ENCODE peak calls at places on chromosomes 2 and 18, in six cellular contexts. One of them, this sample, is unnamed.

GRCh38 chr2:59584958-59585357 is 968.5 kb downstream of the BCL11A start:
- DNase-seq in esophagus muscularis mucosa: no peak
- DNase-seq in WERI-Rb-1: peak; percentile 83
- DNase-seq in Panc1: no peak
- DNase-seq in adrenal gland: no peak
- DNase-seq in HepG2: peak; percentile 6
- DNase-seq in this sample: no peak

GRCh38 chr18:27695509-27695908 is 481.4 kb downstream of the CDH2 start:
- DNase-seq in HepG2: no peak
- DNase-seq in adrenal gland: no peak
- DNase-seq in Panc1: no peak
- DNase-seq in WERI-Rb-1: no peak
- DNase-seq in esophagus muscularis mucosa: no peak
- DNase-seq in this sample: no peak

GRCh38 chr2:6474368-6475140 is 391.2 kb downstream of the CMPK2 start:
- DNase-seq in Panc1: no peak
- DNase-seq in adrenal gland: no peak
- DNase-seq in HepG2: no peak
- DNase-seq in WERI-Rb-1: no peak
- DNase-seq in esophagus muscularis mucosa: no peak
- DNase-seq in this sample: no peak

GRCh38 chr2:176662771-176663170 is 393.5 kb downstream of the MTX2 start:
- DNase-seq in HepG2: no peak
- DNase-seq in Panc1: no peak
- DNase-seq in adrenal gland: no peak
- DNase-seq in WERI-Rb-1: no peak
- DNase-seq in esophagus muscularis mucosa: no peak
- DNase-seq in this sample: no peak

GRCh38 chr2:26191316-26192159 is 18.6 kb downstream of the GAREM2 start:
- DNase-seq in WERI-Rb-1: no peak
- DNase-seq in adrenal gland: no peak
- DNase-seq in Panc1: no peak
- DNase-seq in HepG2: no peak
- DNase-seq in esophagus muscularis mucosa: no peak
- DNase-seq in this sample: no peak

GRCh38 chr2:232890896-232891601 is 21.0 kb downstream of the SNORC start:
- DNase-seq in WERI-Rb-1: peak; percentile 70
- DNase-seq in Panc1: no peak
- DNase-seq in esophagus muscularis mucosa: no peak
- DNase-seq in HepG2: no peak
- DNase-seq in adrenal gland: peak; percentile 94
- DNase-seq in this sample: no peak

GRCh38 chr2:201929627-201930026 is 104.0 kb upstream of the FZD7 start:
- DNase-seq in HepG2: no peak
- DNase-seq in esophagus muscularis mucosa: no peak
- DNase-seq in adrenal gland: no peak
- DNase-seq in Panc1: no peak
- DNase-seq in WERI-Rb-1: no peak
- DNase-seq in this sample: no peak

GRCh38 chr18:2963048-2963447 is 49.9 kb downstream of the LPIN2 start:
- DNase-seq in Panc1: no peak
- DNase-seq in WERI-Rb-1: no peak
- DNase-seq in esophagus muscularis mucosa: no peak
- DNase-seq in adrenal gland: no peak
- DNase-seq in HepG2: no peak
- DNase-seq in this sample: no peak

GRCh38 chr2:162056796-162057399 is 17.1 kb downstream of the DPP4 start:
- DNase-seq in Panc1: no peak
- DNase-seq in adrenal gland: no peak
- DNase-seq in WERI-Rb-1: no peak
- DNase-seq in esophagus muscularis mucosa: peak; percentile 37
- DNase-seq in HepG2: no peak
- DNase-seq in this sample: no peak

GRCh38 chr2:163682695-163683094 is 53.1 kb downstream of the FIGN start:
- DNase-seq in HepG2: peak; percentile 56
- DNase-seq in adrenal gland: no peak
- DNase-seq in WERI-Rb-1: no peak
- DNase-seq in esophagus muscularis mucosa: no peak
- DNase-seq in Panc1: no peak
- DNase-seq in this sample: no peak

GRCh38 chr18:24006731-24007308 is 7.7 kb upstream of the TTC39C start:
- DNase-seq in esophagus muscularis mucosa: peak; percentile 47
- DNase-seq in adrenal gland: no peak
- DNase-seq in Panc1: no peak
- DNase-seq in WERI-Rb-1: no peak
- DNase-seq in HepG2: no peak
- DNase-seq in this sample: no peak

GRCh38 chr2:31078579-31079105 is 59.6 kb downstream of the GALNT14 start:
- DNase-seq in Panc1: no peak
- DNase-seq in esophagus muscularis mucosa: no peak
- DNase-seq in HepG2: no peak
- DNase-seq in WERI-Rb-1: no peak
- DNase-seq in adrenal gland: no peak
- DNase-seq in this sample: no peak

GRCh38 chr2:7146151-7146550 is 228.9 kb downstream of the RNF144A start:
- DNase-seq in HepG2: no peak
- DNase-seq in Panc1: no peak
- DNase-seq in esophagus muscularis mucosa: no peak
- DNase-seq in WERI-Rb-1: no peak
- DNase-seq in adrenal gland: no peak
- DNase-seq in this sample: no peak

DNA sequence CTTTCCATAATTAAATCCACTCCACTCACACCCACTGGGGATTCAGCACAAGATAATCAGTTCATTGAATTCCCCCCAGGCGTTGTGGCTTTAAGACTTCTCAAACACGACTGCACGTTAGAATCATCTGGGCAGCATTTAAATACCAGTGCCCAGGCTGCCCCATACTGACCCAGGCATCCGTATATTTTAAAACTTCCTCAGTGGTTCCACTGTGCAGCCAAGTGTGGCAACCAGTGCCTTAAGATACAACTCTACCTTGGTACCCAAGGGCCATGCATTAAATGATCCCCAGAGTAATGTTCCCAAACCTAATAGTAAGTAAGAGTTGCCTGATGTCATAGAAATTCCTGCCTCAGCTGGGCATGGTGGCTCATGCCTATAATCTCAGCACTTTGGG is 54.3 kb upstream of the BZW1 start:
- DNase-seq in HepG2: no peak
- DNase-seq in adrenal gland: no peak
- DNase-seq in esophagus muscularis mucosa: no peak
- DNase-seq in WERI-Rb-1: no peak
- DNase-seq in Panc1: no peak
- DNase-seq in this sample: no peak
- H3K27ac ChIP-seq in HepG2: peak overlapping the region; percentile 64
- H3K27ac ChIP-seq in adrenal gland: no peak overlapping the region
- H3K27ac ChIP-seq in esophagus muscularis mucosa: no peak overlapping the region
- H3K27ac ChIP-seq in WERI-Rb-1: no peak overlapping the region
- H3K27ac ChIP-seq in Panc1: no peak overlapping the region
- H3K27ac ChIP-seq in this sample: no peak overlapping the region

GRCh38 chr18:79899609-79900435 is 51.6 kb downstream of the SLC66A2 start:
- DNase-seq in WERI-Rb-1: no peak
- DNase-seq in adrenal gland: no peak
- DNase-seq in esophagus muscularis mucosa: no peak
- DNase-seq in HepG2: no peak
- DNase-seq in Panc1: no peak
- DNase-seq in this sample: no peak
- H3K9me3 ChIP-seq in WERI-Rb-1: peaks cover 82% of the 10 kb centered on the region
- H3K9me3 ChIP-seq in adrenal gland: no peaks in the 10 kb centered on the region
- H3K9me3 ChIP-seq in esophagus muscularis mucosa: no peaks in the 10 kb centered on the region
- H3K9me3 ChIP-seq in HepG2: peaks cover 29% of the 10 kb centered on the region
- H3K9me3 ChIP-seq in Panc1: peaks cover 29% of the 10 kb centered on the region
- H3K9me3 ChIP-seq in this sample: no peaks in the 10 kb centered on the region

GRCh38 chr2:64329848-64330247 is 124.1 kb upstream of the LGALSL start:
- DNase-seq in Panc1: no peak
- DNase-seq in esophagus muscularis mucosa: no peak
- DNase-seq in WERI-Rb-1: peak; percentile 6
- DNase-seq in adrenal gland: no peak
- DNase-seq in HepG2: no peak
- DNase-seq in this sample: no peak

GRCh38 chr2:64331430-64331700 is 122.6 kb upstream of the LGALSL start:
- DNase-seq in WERI-Rb-1: peak; percentile 74
- DNase-seq in Panc1: no peak
- DNase-seq in HepG2: no peak
- DNase-seq in adrenal gland: no peak
- DNase-seq in esophagus muscularis mucosa: no peak
- DNase-seq in this sample: no peak

GRCh38 chr2:64331846-64332245 is 122.1 kb upstream of the LGALSL start:
- DNase-seq in Panc1: no peak
- DNase-seq in esophagus muscularis mucosa: no peak
- DNase-seq in HepG2: no peak
- DNase-seq in WERI-Rb-1: no peak
- DNase-seq in adrenal gland: no peak
- DNase-seq in this sample: no peak

GRCh38 chr2:64330281-64330680 is 123.7 kb upstream of the LGALSL start:
- DNase-seq in adrenal gland: no peak
- DNase-seq in Panc1: no peak
- DNase-seq in HepG2: no peak
- DNase-seq in WERI-Rb-1: no peak
- DNase-seq in esophagus muscularis mucosa: no peak
- DNase-seq in this sample: no peak

DNA sequence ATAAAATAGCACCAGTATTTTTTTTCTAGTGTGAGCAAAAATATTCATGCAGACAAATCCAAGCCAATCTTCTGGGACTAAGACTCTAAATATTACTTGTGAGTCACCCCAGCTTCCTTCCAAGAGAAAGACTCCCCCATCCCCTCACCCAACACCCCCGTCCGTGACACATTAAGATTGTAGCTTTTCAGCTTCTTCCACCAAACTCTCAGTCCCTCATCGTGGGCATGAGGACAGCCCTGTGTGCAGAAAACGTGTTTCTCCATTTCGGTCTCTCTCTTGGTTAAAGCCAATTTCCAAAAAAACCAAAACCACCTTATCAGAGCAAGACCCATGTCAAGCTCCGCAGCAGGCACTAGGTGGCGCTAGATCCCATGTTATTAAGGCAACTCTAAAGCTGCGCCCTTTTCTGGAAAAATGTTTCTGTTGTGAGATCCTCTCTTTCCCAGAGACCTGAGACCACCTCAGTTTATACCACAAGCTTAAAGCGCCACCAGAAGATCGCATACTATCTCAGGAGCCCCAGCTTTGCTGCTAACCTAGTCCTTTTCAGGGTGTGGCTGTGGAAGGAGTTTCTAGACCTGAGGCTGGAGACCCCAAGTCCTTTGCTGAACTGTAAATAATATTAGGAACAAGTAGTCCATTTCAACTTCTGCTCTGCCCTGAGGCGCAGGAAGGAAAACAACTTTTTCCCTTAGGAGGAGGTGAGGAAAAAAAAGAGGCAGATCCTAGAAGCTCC is 123.1 kb upstream of the LGALSL start:
- DNase-seq in adrenal gland: peak; percentile 86
- DNase-seq in WERI-Rb-1: peak; percentile 86
- DNase-seq in HepG2: peak; percentile 80
- DNase-seq in Panc1: peak; percentile 63
- DNase-seq in esophagus muscularis mucosa: peak; percentile 93
- DNase-seq in this sample: peak; percentile 85
- H3K27ac ChIP-seq in adrenal gland: no peak overlapping the region
- H3K27ac ChIP-seq in WERI-Rb-1: peak overlapping the region; percentile 51
- H3K27ac ChIP-seq in HepG2: no peak overlapping the region
- H3K27ac ChIP-seq in Panc1: no peak overlapping the region
- H3K27ac ChIP-seq in esophagus muscularis mucosa: peak overlapping the region; percentile 72
- H3K27ac ChIP-seq in this sample: peak overlapping the region; percentile 4

DNA sequence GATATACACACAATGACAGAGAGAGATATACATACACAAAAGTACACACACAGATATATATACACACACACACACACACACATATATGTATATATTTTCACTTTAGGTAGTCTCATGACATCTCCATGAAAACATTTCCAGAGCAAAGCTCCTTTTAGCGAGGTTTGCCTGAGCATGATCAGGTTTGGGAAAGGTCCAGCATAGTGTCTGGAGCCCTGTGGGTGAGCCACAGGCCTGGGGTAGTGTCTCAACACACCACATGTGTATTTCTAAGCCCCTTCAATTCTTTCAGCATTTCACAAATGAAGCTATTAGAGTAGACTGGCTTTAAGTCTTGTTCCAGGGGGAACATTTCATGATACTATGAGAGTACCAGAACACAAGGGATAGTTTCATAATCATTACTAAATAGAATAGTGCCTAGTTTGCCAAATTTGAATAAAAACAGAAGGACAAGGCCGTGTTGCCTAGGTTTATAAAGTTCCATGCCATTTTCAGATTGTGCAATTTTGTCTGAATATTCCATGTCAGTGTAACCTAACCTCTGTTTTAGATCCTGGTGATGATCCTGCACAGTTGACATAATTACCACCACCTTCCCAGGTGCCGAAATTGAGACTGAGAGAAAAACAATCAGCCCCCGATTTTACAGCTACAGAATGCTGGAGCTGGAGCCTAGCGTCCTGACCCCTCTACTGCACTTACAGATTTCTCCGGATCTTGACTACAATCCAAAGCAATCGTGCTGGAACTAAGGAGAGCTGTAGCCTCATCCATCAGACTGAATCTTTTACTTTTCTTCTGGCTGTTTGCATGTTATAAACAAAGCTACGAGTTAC is 332.7 kb downstream of the CYRIA start:
- DNase-seq in HepG2: no peak
- DNase-seq in Panc1: no peak
- DNase-seq in adrenal gland: no peak
- DNase-seq in esophagus muscularis mucosa: peak; percentile 77
- DNase-seq in WERI-Rb-1: no peak
- DNase-seq in this sample: no peak
- H3K9me3 ChIP-seq in HepG2: no peaks in the 10 kb centered on the region
- H3K9me3 ChIP-seq in Panc1: no peaks in the 10 kb centered on the region
- H3K9me3 ChIP-seq in adrenal gland: no peaks in the 10 kb centered on the region
- H3K9me3 ChIP-seq in esophagus muscularis mucosa: no peaks in the 10 kb centered on the region
- H3K9me3 ChIP-seq in WERI-Rb-1: no peaks in the 10 kb centered on the region
- H3K9me3 ChIP-seq in this sample: peaks cover 2% of the 10 kb centered on the region

DNA sequence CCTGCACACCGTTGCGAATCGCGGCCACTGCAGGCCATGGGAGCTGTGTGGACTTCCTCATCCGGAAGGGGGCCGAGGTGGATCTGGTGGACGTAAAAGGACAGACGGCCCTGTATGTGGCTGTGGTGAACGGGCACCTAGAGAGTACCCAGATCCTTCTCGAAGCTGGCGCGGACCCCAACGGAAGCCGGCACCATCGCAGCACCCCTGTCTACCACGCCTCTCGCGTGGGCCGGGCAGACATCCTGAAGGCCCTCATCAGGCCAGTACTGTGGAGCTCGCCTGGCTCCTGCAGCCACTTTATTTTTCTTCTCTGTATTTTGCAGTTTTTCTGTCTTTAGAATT is 9.0 kb downstream of the ASB1 start:
- DNase-seq in adrenal gland: no peak
- DNase-seq in WERI-Rb-1: no peak
- DNase-seq in esophagus muscularis mucosa: no peak
- DNase-seq in Panc1: no peak
- DNase-seq in HepG2: no peak
- DNase-seq in this sample: no peak
- H3K27ac ChIP-seq in adrenal gland: no peak overlapping the region
- H3K27ac ChIP-seq in WERI-Rb-1: no peak overlapping the region
- H3K27ac ChIP-seq in esophagus muscularis mucosa: no peak overlapping the region
- H3K27ac ChIP-seq in Panc1: no peak overlapping the region
- H3K27ac ChIP-seq in HepG2: peak overlapping the region; percentile 65
- H3K27ac ChIP-seq in this sample: no peak overlapping the region

DNA sequence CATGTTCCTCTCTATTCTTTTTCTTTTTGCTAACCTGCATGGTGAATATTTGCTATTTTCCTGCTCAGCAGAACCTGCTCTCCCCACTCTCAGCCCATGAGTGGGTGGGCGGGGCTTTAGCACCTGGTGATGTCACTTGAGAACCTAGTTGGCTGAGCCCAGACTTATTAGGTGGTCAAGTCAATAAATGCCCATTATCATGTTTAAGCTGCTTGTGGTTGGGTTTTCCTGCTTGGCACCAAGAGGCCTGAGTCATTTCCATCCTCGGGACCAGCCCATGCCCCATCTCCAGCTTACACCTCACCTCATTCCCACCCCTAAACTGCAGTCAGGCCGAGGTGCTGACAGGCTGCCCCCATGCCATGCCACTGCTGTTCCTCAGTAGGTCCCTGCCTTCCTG is 226.6 kb downstream of the ANKRD30B start:
- DNase-seq in adrenal gland: no peak
- DNase-seq in HepG2: no peak
- DNase-seq in WERI-Rb-1: no peak
- DNase-seq in Panc1: no peak
- DNase-seq in esophagus muscularis mucosa: peak; percentile 39
- DNase-seq in this sample: no peak
- H3K9me3 ChIP-seq in adrenal gland: no peaks in the 10 kb centered on the region
- H3K9me3 ChIP-seq in HepG2: no peaks in the 10 kb centered on the region
- H3K9me3 ChIP-seq in WERI-Rb-1: no peaks in the 10 kb centered on the region
- H3K9me3 ChIP-seq in Panc1: no peaks in the 10 kb centered on the region
- H3K9me3 ChIP-seq in esophagus muscularis mucosa: no peaks in the 10 kb centered on the region
- H3K9me3 ChIP-seq in this sample: no peaks in the 10 kb centered on the region

This sample was measured in ovary.